ENCODE peak calls at places on chromosomes 16 and 17, in six cellular contexts. X is A549, E is IMR-90, T is HepG2, W is GM12878, G is K562. Q is an unnamed sample.

GRCh38 chr16:30030841-30031413 is at the start of gene TLCD3B:
- DNase-seq in X (no peak), E (no peak), T (no peak), W (no peak), G (no peak), Q (no peak)

GRCh38 chr16:70644763-70645597 is 1.4 kb upstream of the IL34 start:
- DNase-seq in X (no peak), E (no peak), T (no peak), W (no peak), G (no peak), Q (peak; percentile 19)

GRCh38 chr16:55842369-55843104 is 9.6 kb upstream of the CES1 start:
- DNase-seq in X (peak; percentile 64), E (peak; percentile 45), T (peak; percentile 56), W (no peak), G (peak; percentile 61), Q (peak; percentile 52)

GRCh38 chr17:82018152-82019041 is 4.3 kb downstream of the CENPX start:
- DNase-seq in X (no peak), E (no peak), T (no peak), W (no peak), G (no peak), Q (no peak)

GRCh38 chr17:74164446-74165045 is 38.9 kb upstream of the RPL38 start:
- DNase-seq in X (no peak), E (no peak), T (no peak), W (no peak), G (no peak), Q (no peak)

GRCh38 chr16:23134274-23134673 is 15.0 kb downstream of the USP31 start:
- DNase-seq in X (no peak), E (no peak), T (peak; percentile 75), W (no peak), G (no peak), Q (no peak)

GRCh38 chr17:36980281-36980761 is 31.6 kb downstream of the AATF start:
- DNase-seq in X (peak; percentile 28), E (peak; percentile 62), T (no peak), W (no peak), G (no peak), Q (no peak)

GRCh38 chr16:23907457-23907902 is 71.7 kb downstream of the PRKCB start:
- DNase-seq in X (no peak), E (no peak), T (no peak), W (no peak), G (peak; percentile 89), Q (no peak)

GRCh38 chr16:67709050-67709449 is 10.1 kb downstream of the GFOD2 start:
- DNase-seq in X (no peak), E (no peak), T (no peak), W (no peak), G (no peak), Q (no peak)
- TF ChIP-seq BHLHE40 in X (no peak), E (no peak), T (no peak), W (no peak), G (no peak), Q (no peak)

GRCh38 chr16:50096791-50097190 is 31.0 kb downstream of the HEATR3 start:
- DNase-seq in X (no peak), E (peak; percentile 63), T (no peak), W (no peak), G (no peak), Q (no peak)
- TF ChIP-seq BHLHE40 in X (no peak), E (no peak), T (no peak), W (no peak), G (no peak), Q (no peak)

GRCh38 chr16:57477531-57478202 is 8.6 kb downstream of the DOK4 start:
- DNase-seq in X (no peak), E (no peak), T (no peak), W (no peak), G (no peak), Q (no peak)
- TF ChIP-seq BHLHE40 in X (no peak), E (no peak), T (no peak), W (no peak), G (no peak), Q (no peak)

GRCh38 chr16:66247516-66248089 is 118.9 kb upstream of the CDH5 start:
- DNase-seq in X (no peak), E (peak; percentile 71), T (no peak), W (no peak), G (no peak), Q (no peak)
- TF ChIP-seq BHLHE40 in X (no peak), E (no peak), T (no peak), W (no peak), G (no peak), Q (no peak)

DNA sequence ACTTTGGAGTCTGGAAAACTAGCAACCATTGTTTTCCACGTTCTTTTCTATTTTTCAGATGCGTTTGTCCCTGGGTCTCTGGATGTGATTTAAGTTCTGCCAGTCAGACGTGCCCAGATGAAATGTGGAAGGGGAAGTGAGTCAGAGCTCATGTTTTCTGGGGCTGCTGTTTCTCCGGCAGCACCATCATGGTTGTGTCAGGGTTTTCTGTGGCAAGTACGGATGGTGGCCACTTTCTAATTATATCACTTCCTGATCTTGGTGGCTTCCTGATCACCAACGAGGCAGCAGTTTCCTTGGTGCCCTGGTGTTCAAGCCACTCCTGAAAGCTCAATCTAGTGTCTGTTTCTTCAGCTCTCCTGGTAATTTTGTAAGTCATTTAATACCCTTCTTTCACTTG is 31.4 kb upstream of the PMFBP1 start:
- DNase-seq in X (no peak), E (peak; percentile 4), T (no peak), W (peak; percentile 49), G (no peak), Q (no peak)
- TF ChIP-seq BHLHE40 in X (no peak), E (no peak), T (no peak), W (no peak), G (no peak), Q (no peak)

GRCh38 chr16:19167710-19168172 is 299 bp upstream of the SYT17 start:
- DNase-seq in X (peak; percentile 90), E (peak; percentile 48), T (peak; percentile 60), W (no peak), G (peak; percentile 73), Q (peak; percentile 87)
- TF ChIP-seq BHLHE40 in X (no peak), E (no peak), T (peak; percentile 11), W (no peak), G (peak; percentile 41), Q (no peak)

GRCh38 chr17:77657821-77658220 is 300.7 kb upstream of the TNRC6C start:
- DNase-seq in X (no peak), E (no peak), T (no peak), W (no peak), G (no peak), Q (no peak)
- TF ChIP-seq BHLHE40 in X (no peak), E (no peak), T (no peak), W (no peak), G (no peak), Q (no peak)

Q was measured in HEK293T.